ENCODE peak calls at places on chromosomes 1 and 21, in ten cellular contexts. One of them, this sample, is unnamed.

GRCh38 chr1:59511476-59512465 is 214.9 kb downstream of the FGGY start:
- DNase-seq in stomach: no peak
- DNase-seq in ascending aorta: no peak
- DNase-seq in psoas muscle: no peak
- DNase-seq in heart right ventricle: no peak
- DNase-seq in IMR-90: no peak
- DNase-seq in CD4-positive, alpha-beta memory T cell: no peak
- DNase-seq in SJCRH30: no peak
- DNase-seq in bronchial epithelial cell: no peak
- DNase-seq in lung: no peak
- DNase-seq in this sample: no peak

GRCh38 chr21:35711661-35712060 is 348.7 kb downstream of the SETD4 start:
- DNase-seq in stomach: no peak
- DNase-seq in CD4-positive, alpha-beta memory T cell: no peak
- DNase-seq in IMR-90: no peak
- DNase-seq in lung: no peak
- DNase-seq in psoas muscle: no peak
- DNase-seq in heart right ventricle: no peak
- DNase-seq in bronchial epithelial cell: no peak
- DNase-seq in SJCRH30: no peak
- DNase-seq in ascending aorta: no peak
- DNase-seq in this sample: no peak

GRCh38 chr1:202155478-202156021 is 4.9 kb downstream of the PTPN7 start:
- DNase-seq in psoas muscle: peak; percentile 54
- DNase-seq in IMR-90: peak; percentile 8
- DNase-seq in bronchial epithelial cell: peak; percentile 48
- DNase-seq in heart right ventricle: no peak
- DNase-seq in stomach: peak; percentile 57
- DNase-seq in ascending aorta: no peak
- DNase-seq in lung: peak; percentile 70
- DNase-seq in CD4-positive, alpha-beta memory T cell: no peak
- DNase-seq in SJCRH30: peak; percentile 44
- DNase-seq in this sample: no peak

GRCh38 chr1:211551628-211552465 is 27.1 kb downstream of the SLC30A1 start:
- DNase-seq in lung: no peak
- DNase-seq in bronchial epithelial cell: peak; percentile 97
- DNase-seq in CD4-positive, alpha-beta memory T cell: no peak
- DNase-seq in SJCRH30: no peak
- DNase-seq in psoas muscle: no peak
- DNase-seq in IMR-90: peak; percentile 79
- DNase-seq in ascending aorta: peak; percentile 68
- DNase-seq in stomach: peak; percentile 10
- DNase-seq in heart right ventricle: no peak
- DNase-seq in this sample: no peak

GRCh38 chr1:226181996-226182714 is 4.4 kb downstream of the ACBD3 start:
- DNase-seq in lung: peak; percentile 33
- DNase-seq in stomach: peak; percentile 57
- DNase-seq in heart right ventricle: peak; percentile 35
- DNase-seq in CD4-positive, alpha-beta memory T cell: no peak
- DNase-seq in SJCRH30: peak; percentile 45
- DNase-seq in bronchial epithelial cell: peak; percentile 57
- DNase-seq in IMR-90: peak; percentile 59
- DNase-seq in psoas muscle: peak; percentile 64
- DNase-seq in ascending aorta: peak; percentile 73
- DNase-seq in this sample: peak; percentile 23

GRCh38 chr21:24727803-24728425 is 879.4 kb downstream of the MRPL39 start:
- DNase-seq in ascending aorta: no peak
- DNase-seq in heart right ventricle: no peak
- DNase-seq in bronchial epithelial cell: no peak
- DNase-seq in SJCRH30: no peak
- DNase-seq in stomach: no peak
- DNase-seq in CD4-positive, alpha-beta memory T cell: no peak
- DNase-seq in lung: no peak
- DNase-seq in psoas muscle: no peak
- DNase-seq in IMR-90: peak; percentile 52
- DNase-seq in this sample: peak; percentile 1

GRCh38 chr1:228009828-228010775 is 3.3 kb downstream of the WNT3A start:
- DNase-seq in bronchial epithelial cell: no peak
- DNase-seq in psoas muscle: no peak
- DNase-seq in SJCRH30: no peak
- DNase-seq in IMR-90: no peak
- DNase-seq in heart right ventricle: peak; percentile 4
- DNase-seq in CD4-positive, alpha-beta memory T cell: no peak
- DNase-seq in stomach: peak; percentile 25
- DNase-seq in lung: peak; percentile 28
- DNase-seq in ascending aorta: peak; percentile 47
- DNase-seq in this sample: peak; percentile 59

GRCh38 chr1:89721351-89721750 is 88.4 kb downstream of the LRRC8C start:
- DNase-seq in bronchial epithelial cell: peak; percentile 84
- DNase-seq in ascending aorta: no peak
- DNase-seq in psoas muscle: no peak
- DNase-seq in SJCRH30: no peak
- DNase-seq in IMR-90: peak; percentile 57
- DNase-seq in CD4-positive, alpha-beta memory T cell: peak; percentile 43
- DNase-seq in lung: no peak
- DNase-seq in heart right ventricle: no peak
- DNase-seq in stomach: no peak
- DNase-seq in this sample: no peak

GRCh38 chr1:160778976-160779375 is 17.0 kb upstream of the LY9 start:
- DNase-seq in CD4-positive, alpha-beta memory T cell: no peak
- DNase-seq in bronchial epithelial cell: no peak
- DNase-seq in IMR-90: no peak
- DNase-seq in heart right ventricle: no peak
- DNase-seq in ascending aorta: no peak
- DNase-seq in lung: no peak
- DNase-seq in stomach: no peak
- DNase-seq in SJCRH30: no peak
- DNase-seq in psoas muscle: no peak
- DNase-seq in this sample: no peak

GRCh38 chr1:46735708-46736324 is 16.9 kb upstream of the EFCAB14 start:
- DNase-seq in heart right ventricle: no peak
- DNase-seq in psoas muscle: no peak
- DNase-seq in IMR-90: peak; percentile 60
- DNase-seq in bronchial epithelial cell: peak; percentile 58
- DNase-seq in ascending aorta: no peak
- DNase-seq in lung: peak; percentile 48
- DNase-seq in stomach: no peak
- DNase-seq in SJCRH30: peak; percentile 84
- DNase-seq in CD4-positive, alpha-beta memory T cell: peak; percentile 10
- DNase-seq in this sample: peak; percentile 48

DNA sequence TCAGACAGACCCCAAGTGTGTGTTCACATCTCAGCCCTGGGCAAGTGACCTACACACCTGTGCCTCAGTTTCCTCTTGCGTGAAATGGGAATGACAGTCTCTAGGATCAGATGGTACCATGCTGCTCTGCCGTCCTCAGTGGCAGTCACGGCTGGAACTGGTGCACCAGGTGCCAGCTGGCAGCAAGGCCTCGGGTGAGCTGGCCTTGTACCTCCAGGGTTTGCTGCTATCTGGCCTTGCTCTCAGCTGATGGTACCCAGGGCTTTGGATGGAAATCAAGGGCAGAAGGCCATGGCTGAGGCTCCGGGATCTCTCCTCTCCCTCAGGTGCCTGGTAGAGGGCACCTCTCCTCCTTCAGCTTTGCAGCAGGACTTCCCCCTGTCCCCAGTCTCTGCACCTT is 21.3 kb downstream of the TMEM201 start:
- DNase-seq in CD4-positive, alpha-beta memory T cell: no peak
- DNase-seq in ascending aorta: no peak
- DNase-seq in psoas muscle: no peak
- DNase-seq in SJCRH30: no peak
- DNase-seq in bronchial epithelial cell: no peak
- DNase-seq in stomach: no peak
- DNase-seq in lung: no peak
- DNase-seq in heart right ventricle: no peak
- DNase-seq in IMR-90: no peak
- DNase-seq in this sample: no peak
- H3K36me3 ChIP-seq in CD4-positive, alpha-beta memory T cell: no peaks in the 10 kb centered on the region
- H3K36me3 ChIP-seq in ascending aorta: peaks cover 46% of the 10 kb centered on the region
- H3K36me3 ChIP-seq in psoas muscle: no peaks in the 10 kb centered on the region
- H3K36me3 ChIP-seq in SJCRH30: peaks cover 66% of the 10 kb centered on the region
- H3K36me3 ChIP-seq in bronchial epithelial cell: peaks cover 13% of the 10 kb centered on the region
- H3K36me3 ChIP-seq in stomach: peaks cover 68% of the 10 kb centered on the region
- H3K36me3 ChIP-seq in lung: peaks cover 46% of the 10 kb centered on the region
- H3K36me3 ChIP-seq in heart right ventricle: peaks cover 6% of the 10 kb centered on the region
- H3K36me3 ChIP-seq in IMR-90: peaks cover 22% of the 10 kb centered on the region
- H3K36me3 ChIP-seq in this sample: peaks cover 13% of the 10 kb centered on the region

DNA sequence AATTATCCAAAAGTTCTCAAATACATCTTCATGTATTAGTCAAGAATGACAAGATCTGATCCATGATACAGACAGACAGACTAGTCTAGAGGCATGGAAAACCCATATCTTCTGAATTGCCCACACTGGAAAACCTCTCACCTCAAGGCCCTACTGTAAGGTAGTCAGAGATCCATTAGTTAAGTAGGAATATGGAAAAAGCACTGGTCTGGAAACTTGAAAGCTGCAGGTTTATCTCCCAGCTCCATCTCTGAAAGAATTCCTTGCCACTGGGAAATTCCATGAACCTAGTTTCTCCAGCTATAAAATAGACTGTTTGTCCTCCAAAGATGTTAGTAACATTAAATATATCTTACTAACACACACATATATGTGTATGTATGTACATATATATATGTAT is 169.2 kb downstream of the AKT3 start:
- DNase-seq in IMR-90: no peak
- DNase-seq in lung: no peak
- DNase-seq in psoas muscle: no peak
- DNase-seq in CD4-positive, alpha-beta memory T cell: no peak
- DNase-seq in ascending aorta: no peak
- DNase-seq in bronchial epithelial cell: no peak
- DNase-seq in heart right ventricle: no peak
- DNase-seq in stomach: no peak
- DNase-seq in SJCRH30: no peak
- DNase-seq in this sample: no peak
- H3K36me3 ChIP-seq in IMR-90: no peaks in the 10 kb centered on the region
- H3K36me3 ChIP-seq in lung: no peaks in the 10 kb centered on the region
- H3K36me3 ChIP-seq in psoas muscle: no peaks in the 10 kb centered on the region
- H3K36me3 ChIP-seq in CD4-positive, alpha-beta memory T cell: no peaks in the 10 kb centered on the region
- H3K36me3 ChIP-seq in ascending aorta: peaks cover 8% of the 10 kb centered on the region
- H3K36me3 ChIP-seq in bronchial epithelial cell: no peaks in the 10 kb centered on the region
- H3K36me3 ChIP-seq in heart right ventricle: no peaks in the 10 kb centered on the region
- H3K36me3 ChIP-seq in stomach: no peaks in the 10 kb centered on the region
- H3K36me3 ChIP-seq in SJCRH30: peaks cover 3% of the 10 kb centered on the region
- H3K36me3 ChIP-seq in this sample: no peaks in the 10 kb centered on the region

GRCh38 chr21:33522950-33523349 is 19.0 kb downstream of the GART start:
- DNase-seq in ascending aorta: no peak
- DNase-seq in psoas muscle: no peak
- DNase-seq in IMR-90: no peak
- DNase-seq in bronchial epithelial cell: no peak
- DNase-seq in heart right ventricle: no peak
- DNase-seq in lung: no peak
- DNase-seq in CD4-positive, alpha-beta memory T cell: no peak
- DNase-seq in SJCRH30: no peak
- DNase-seq in stomach: no peak
- DNase-seq in this sample: no peak
- H3K36me3 ChIP-seq in ascending aorta: peaks cover 51% of the 10 kb centered on the region
- H3K36me3 ChIP-seq in psoas muscle: peaks cover 5% of the 10 kb centered on the region
- H3K36me3 ChIP-seq in IMR-90: peaks cover 35% of the 10 kb centered on the region
- H3K36me3 ChIP-seq in bronchial epithelial cell: peaks cover 11% of the 10 kb centered on the region
- H3K36me3 ChIP-seq in heart right ventricle: no peaks in the 10 kb centered on the region
- H3K36me3 ChIP-seq in lung: peaks cover 22% of the 10 kb centered on the region
- H3K36me3 ChIP-seq in CD4-positive, alpha-beta memory T cell: peaks cover 27% of the 10 kb centered on the region
- H3K36me3 ChIP-seq in SJCRH30: peaks cover 71% of the 10 kb centered on the region
- H3K36me3 ChIP-seq in stomach: peaks cover 81% of the 10 kb centered on the region
- H3K36me3 ChIP-seq in this sample: peaks cover 26% of the 10 kb centered on the region

DNA sequence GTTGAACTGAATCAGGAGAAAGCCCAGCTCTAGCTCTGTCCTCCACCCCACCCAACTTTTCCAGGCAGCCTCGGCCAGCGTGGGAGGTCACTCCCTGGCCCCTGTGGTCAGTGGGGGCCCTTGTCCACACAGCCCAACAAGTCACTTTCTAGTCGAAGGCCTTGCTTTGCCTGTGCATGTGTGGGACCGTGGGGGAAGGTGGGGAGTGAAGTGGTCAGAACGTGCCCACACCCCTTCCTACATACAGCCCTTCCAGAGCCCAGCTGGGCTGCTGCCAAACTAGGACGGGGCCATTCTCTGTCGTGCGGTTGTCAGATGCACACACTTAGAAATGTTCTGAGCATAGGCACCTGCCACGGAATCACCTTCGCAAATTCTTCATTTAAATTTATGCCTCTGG is 18.0 kb downstream of the FAAP20 start:
- DNase-seq in CD4-positive, alpha-beta memory T cell: no peak
- DNase-seq in ascending aorta: no peak
- DNase-seq in heart right ventricle: no peak
- DNase-seq in bronchial epithelial cell: no peak
- DNase-seq in SJCRH30: no peak
- DNase-seq in stomach: no peak
- DNase-seq in IMR-90: no peak
- DNase-seq in psoas muscle: no peak
- DNase-seq in lung: no peak
- DNase-seq in this sample: no peak
- H3K36me3 ChIP-seq in CD4-positive, alpha-beta memory T cell: peaks cover 5% of the 10 kb centered on the region
- H3K36me3 ChIP-seq in ascending aorta: no peaks in the 10 kb centered on the region
- H3K36me3 ChIP-seq in heart right ventricle: no peaks in the 10 kb centered on the region
- H3K36me3 ChIP-seq in bronchial epithelial cell: peaks cover 18% of the 10 kb centered on the region
- H3K36me3 ChIP-seq in SJCRH30: no peaks in the 10 kb centered on the region
- H3K36me3 ChIP-seq in stomach: peaks cover 42% of the 10 kb centered on the region
- H3K36me3 ChIP-seq in IMR-90: no peaks in the 10 kb centered on the region
- H3K36me3 ChIP-seq in psoas muscle: no peaks in the 10 kb centered on the region
- H3K36me3 ChIP-seq in lung: peaks cover 24% of the 10 kb centered on the region
- H3K36me3 ChIP-seq in this sample: peaks cover 4% of the 10 kb centered on the region

GRCh38 chr1:33330906-33331305 is 10.0 kb upstream of the A3GALT2 start:
- DNase-seq in stomach: no peak
- DNase-seq in heart right ventricle: no peak
- DNase-seq in psoas muscle: no peak
- DNase-seq in lung: no peak
- DNase-seq in IMR-90: no peak
- DNase-seq in ascending aorta: no peak
- DNase-seq in bronchial epithelial cell: no peak
- DNase-seq in SJCRH30: no peak
- DNase-seq in CD4-positive, alpha-beta memory T cell: no peak
- DNase-seq in this sample: no peak

GRCh38 chr1:33332881-33333280 is 12.0 kb upstream of the A3GALT2 start:
- DNase-seq in SJCRH30: no peak
- DNase-seq in bronchial epithelial cell: no peak
- DNase-seq in heart right ventricle: no peak
- DNase-seq in CD4-positive, alpha-beta memory T cell: no peak
- DNase-seq in stomach: no peak
- DNase-seq in IMR-90: no peak
- DNase-seq in psoas muscle: no peak
- DNase-seq in lung: peak; percentile 51
- DNase-seq in ascending aorta: peak; percentile 55
- DNase-seq in this sample: no peak

GRCh38 chr1:33331444-33332356 is 10.8 kb upstream of the A3GALT2 start:
- DNase-seq in IMR-90: peak; percentile 29
- DNase-seq in CD4-positive, alpha-beta memory T cell: no peak
- DNase-seq in SJCRH30: peak; percentile 98
- DNase-seq in stomach: no peak
- DNase-seq in bronchial epithelial cell: no peak
- DNase-seq in psoas muscle: no peak
- DNase-seq in heart right ventricle: no peak
- DNase-seq in lung: no peak
- DNase-seq in ascending aorta: no peak
- DNase-seq in this sample: no peak

GRCh38 chr1:33334081-33334552 is 13.2 kb upstream of the A3GALT2 start:
- DNase-seq in bronchial epithelial cell: no peak
- DNase-seq in IMR-90: no peak
- DNase-seq in heart right ventricle: peak; percentile 49
- DNase-seq in SJCRH30: no peak
- DNase-seq in psoas muscle: peak; percentile 83
- DNase-seq in stomach: peak; percentile 51
- DNase-seq in ascending aorta: peak; percentile 90
- DNase-seq in lung: no peak
- DNase-seq in CD4-positive, alpha-beta memory T cell: no peak
- DNase-seq in this sample: no peak

GRCh38 chr1:33332357-33332789 is 11.5 kb upstream of the A3GALT2 start:
- DNase-seq in heart right ventricle: no peak
- DNase-seq in SJCRH30: peak; percentile 63
- DNase-seq in CD4-positive, alpha-beta memory T cell: no peak
- DNase-seq in ascending aorta: peak; percentile 66
- DNase-seq in stomach: no peak
- DNase-seq in bronchial epithelial cell: no peak
- DNase-seq in psoas muscle: peak; percentile 56
- DNase-seq in lung: no peak
- DNase-seq in IMR-90: peak; percentile 41
- DNase-seq in this sample: no peak
- H3K36me3 ChIP-seq in heart right ventricle: peaks cover 4% of the 10 kb centered on the region
- H3K36me3 ChIP-seq in SJCRH30: peaks cover 72% of the 10 kb centered on the region
- H3K36me3 ChIP-seq in CD4-positive, alpha-beta memory T cell: peaks cover 54% of the 10 kb centered on the region
- H3K36me3 ChIP-seq in ascending aorta: peaks cover 62% of the 10 kb centered on the region
- H3K36me3 ChIP-seq in stomach: peaks cover 72% of the 10 kb centered on the region
- H3K36me3 ChIP-seq in bronchial epithelial cell: peaks cover 48% of the 10 kb centered on the region
- H3K36me3 ChIP-seq in psoas muscle: peaks cover 13% of the 10 kb centered on the region
- H3K36me3 ChIP-seq in lung: peaks cover 57% of the 10 kb centered on the region
- H3K36me3 ChIP-seq in IMR-90: peaks cover 68% of the 10 kb centered on the region
- H3K36me3 ChIP-seq in this sample: no peaks in the 10 kb centered on the region

This sample was measured in H7.